ENCODE peak calls at places on chromosomes 7 and 10, in ten cellular contexts. Z is cardiac muscle cell, P is RWPE1, N is fibroblast of lung, B is heart left ventricle, J is epithelial cell of prostate, F is body of pancreas, E is suprapubic skin, R is hepatocyte, V is caudate nucleus. L is an unnamed sample.
A peak's percentile ranks its signal among the peaks of the same experiment; 100 is the strongest.

GRCh38 chr7:108561047-108561619 is 8.4 kb downstream of the THAP5 start:
- DNase-seq in Z (no peak), P (no peak), N (peak; percentile 32), B (no peak), J (no peak), F (no peak), E (no peak), R (no peak), V (no peak), L (no peak)

GRCh38 chr10:102647433-102648268 is 3.4 kb downstream of the TRIM8 start:
- DNase-seq in Z (no peak), P (no peak), N (no peak), B (no peak), J (no peak), F (no peak), E (no peak), R (no peak), V (no peak), L (no peak)

GRCh38 chr10:76040107-76040829 is 608.8 kb downstream of the LRMDA start:
- DNase-seq in Z (no peak), P (no peak), N (no peak), B (no peak), J (no peak), F (no peak), E (no peak), R (no peak), V (no peak), L (no peak)

GRCh38 chr7:10845225-10845624 is 128.4 kb upstream of the PHF14 start:
- DNase-seq in Z (no peak), P (no peak), N (no peak), B (no peak), J (no peak), F (no peak), E (no peak), R (no peak), V (no peak), L (no peak)

GRCh38 chr10:130341325-130341724 is 205.1 kb downstream of the GLRX3 start:
- DNase-seq in Z (peak; percentile 41), P (no peak), N (no peak), B (no peak), J (no peak), F (peak; percentile 47), E (no peak), R (peak; percentile 74), V (peak; percentile 12), L (no peak)

GRCh38 chr7:80611779-80612178 is 26.7 kb upstream of the CD36 start:
- DNase-seq in Z (no peak), P (no peak), N (peak; percentile 83), B (peak; percentile 74), J (peak; percentile 36), F (peak; percentile 89), E (no peak), R (peak; percentile 40), V (no peak), L (peak; percentile 89)

GRCh38 chr10:121497513-121497912 is 100.7 kb downstream of the FGFR2 start:
- DNase-seq in Z (no peak), P (peak; percentile 20), N (no peak), B (no peak), J (peak; percentile 18), F (no peak), E (no peak), R (no peak), V (no peak), L (no peak)

GRCh38 chr7:55526329-55526728 is 46.0 kb downstream of the VOPP1 start:
- DNase-seq in Z (no peak), P (no peak), N (no peak), B (no peak), J (no peak), F (no peak), E (no peak), R (no peak), V (no peak), L (no peak)

GRCh38 chr10:65571011-65571570 is 1354.7 kb upstream of the LRRTM3 start:
- DNase-seq in Z (no peak), P (peak; percentile 6), N (peak; percentile 3), B (no peak), J (no peak), F (no peak), E (no peak), R (peak; percentile 15), V (no peak), L (no peak)

GRCh38 chr10:129848571-129849451 is 115.3 kb downstream of the EBF3 start:
- DNase-seq in Z (no peak), P (no peak), N (no peak), B (no peak), J (no peak), F (no peak), E (peak; percentile 15), R (no peak), V (no peak), L (no peak)

GRCh38 chr7:122299624-122299934 is 5.0 kb downstream of the FEZF1 start:
- DNase-seq in Z (no peak), P (no peak), N (no peak), B (no peak), J (no peak), F (no peak), E (no peak), R (no peak), V (no peak), L (no peak)

GRCh38 chr7:137903382-137904169 is 56.8 kb upstream of the DGKI start:
- DNase-seq in Z (peak; percentile 81), P (peak; percentile 55), N (peak; percentile 65), B (peak; percentile 60), J (no peak), F (peak; percentile 61), E (peak; percentile 67), R (peak; percentile 84), V (peak; percentile 69), L (peak; percentile 69)
- H3K27ac ChIP-seq in Z (peak overlapping the region; percentile 53), P (peak overlapping the region; percentile 7), N (no peak overlapping the region), B (no peak overlapping the region), J (no peak overlapping the region), F (no peak overlapping the region), E (no peak overlapping the region), R (peak overlapping the region; percentile 62), V (peak overlapping the region; percentile 19), L (peak overlapping the region; percentile 33)

GRCh38 chr10:70096705-70097420 is 35.8 kb downstream of the AIFM2 start:
- DNase-seq in Z (peak; percentile 37), P (no peak), N (no peak), B (no peak), J (no peak), F (no peak), E (no peak), R (no peak), V (no peak), L (no peak)
- H3K27ac ChIP-seq in Z (peak overlapping the region; percentile 67), P (no peak overlapping the region), N (no peak overlapping the region), B (no peak overlapping the region), J (no peak overlapping the region), F (no peak overlapping the region), E (no peak overlapping the region), R (no peak overlapping the region), V (no peak overlapping the region), L (no peak overlapping the region)

GRCh38 chr10:31867646-31868045 is 61.0 kb downstream of the ARHGAP12 start:
- DNase-seq in Z (no peak), P (no peak), N (peak; percentile 17), B (no peak), J (no peak), F (no peak), E (no peak), R (no peak), V (no peak), L (no peak)
- H3K27ac ChIP-seq in Z (no peak overlapping the region), P (no peak overlapping the region), N (no peak overlapping the region), B (no peak overlapping the region), J (peak overlapping the region; percentile 27), F (no peak overlapping the region), E (no peak overlapping the region), R (no peak overlapping the region), V (no peak overlapping the region), L (no peak overlapping the region)

GRCh38 chr7:87173456-87173855 is 21.2 kb downstream of the DMTF1 start:
- DNase-seq in Z (no peak), P (no peak), N (no peak), B (no peak), J (no peak), F (no peak), E (no peak), R (peak; percentile 11), V (no peak), L (no peak)

GRCh38 chr7:87179180-87179579 is 26.9 kb downstream of the DMTF1 start:
- DNase-seq in Z (no peak), P (no peak), N (no peak), B (no peak), J (no peak), F (no peak), E (no peak), R (no peak), V (no peak), L (no peak)

GRCh38 chr7:87178320-87178719 is 26.1 kb downstream of the DMTF1 start:
- DNase-seq in Z (no peak), P (no peak), N (no peak), B (no peak), J (no peak), F (no peak), E (no peak), R (no peak), V (no peak), L (no peak)
- H3K27ac ChIP-seq in Z (no peak overlapping the region), P (no peak overlapping the region), N (no peak overlapping the region), B (no peak overlapping the region), J (no peak overlapping the region), F (no peak overlapping the region), E (no peak overlapping the region), R (no peak overlapping the region), V (no peak overlapping the region), L (no peak overlapping the region)

DNA sequence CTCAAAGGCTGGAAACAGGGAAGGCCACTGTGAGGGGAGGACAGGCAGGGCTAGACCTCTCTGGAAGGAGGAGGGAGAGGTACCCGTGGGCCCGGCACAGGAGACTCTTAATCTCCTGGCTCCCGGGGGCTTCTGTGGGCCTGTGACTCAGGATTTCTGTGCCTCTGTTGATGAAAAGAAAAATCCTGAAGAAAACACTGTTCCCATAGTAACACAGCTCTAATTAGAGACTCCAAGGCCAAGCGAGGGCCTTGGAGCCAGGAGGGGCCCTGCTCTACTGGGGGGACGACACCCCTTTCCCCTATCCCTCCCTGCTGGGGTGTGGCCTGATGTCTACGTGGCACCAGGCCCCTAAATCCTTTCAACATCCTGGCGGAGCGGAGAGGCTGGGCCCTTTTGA is 174.1 kb upstream of the TNRC18 start:
- DNase-seq in Z (no peak), P (no peak), N (peak; percentile 52), B (no peak), J (no peak), F (no peak), E (no peak), R (peak; percentile 54), V (no peak), L (peak; percentile 18)
- H3K27ac ChIP-seq in Z (peak overlapping the region; percentile 10), P (peak overlapping the region; percentile 99), N (peak overlapping the region; percentile 72), B (no peak overlapping the region), J (peak overlapping the region; percentile 96), F (no peak overlapping the region), E (peak overlapping the region; percentile 49), R (peak overlapping the region; percentile 95), V (no peak overlapping the region), L (peak overlapping the region; percentile 52)

GRCh38 chr10:88938938-88939337 is 13.6 kb downstream of the ACTA2 start:
- DNase-seq in Z (no peak), P (no peak), N (no peak), B (no peak), J (no peak), F (no peak), E (no peak), R (no peak), V (no peak), L (no peak)
- H3K27ac ChIP-seq in Z (no peak overlapping the region), P (no peak overlapping the region), N (no peak overlapping the region), B (no peak overlapping the region), J (no peak overlapping the region), F (no peak overlapping the region), E (no peak overlapping the region), R (no peak overlapping the region), V (no peak overlapping the region), L (no peak overlapping the region)